ENCODE peak calls at places on chromosomes 2 and 18, in four cellular contexts. T is uterus, D is ovary, M is Peyer's patch. P is an unnamed sample. For H3K27me3, the result is how much of the 10 kb centered on the place peaks cover.

GRCh38 chr2:165007162-165007744 is 51.9 kb upstream of the SLC38A11 start:
- DNase-seq in T (no peak), D (no peak), M (no peak), P (no peak)

GRCh38 chr2:189648846-189649529 is 12.3 kb upstream of the ASNSD1 start:
- DNase-seq in M (no peak), D (no peak), T (no peak), P (no peak)

GRCh38 chr18:75210274-75211001 is at the start of gene TSHZ1:
- DNase-seq in T (peak), D (peak), M (no peak), P (peak)

GRCh38 chr2:236665130-236665529 is 95.5 kb downstream of the ACKR3 start:
- DNase-seq in D (no peak), M (no peak), T (no peak), P (no peak)

GRCh38 chr18:78506031-78506461 is 473.6 kb upstream of the SALL3 start:
- DNase-seq in D (no peak), M (no peak), T (no peak), P (no peak)

GRCh38 chr2:205766765-205767359 is 84.6 kb downstream of the NRP2 start:
- DNase-seq in D (peak), T (peak), M (no peak), P (peak)

GRCh38 chr2:61536086-61536722 is 2.0 kb downstream of the XPO1 start:
- DNase-seq in T (no peak), M (no peak), D (no peak), P (no peak)

GRCh38 chr2:200756618-200757321 is 54.9 kb upstream of the BZW1 start:
- DNase-seq in D (no peak), T (no peak), M (peak), P (peak)

GRCh38 chr18:3665780-3666525 is 216.0 kb downstream of the TGIF1 start:
- DNase-seq in D (peak), T (peak), M (peak), P (no peak)
- TF ChIP-seq POLR2A in D (no peak), T (no peak), M (no peak), P (no peak)

DNA sequence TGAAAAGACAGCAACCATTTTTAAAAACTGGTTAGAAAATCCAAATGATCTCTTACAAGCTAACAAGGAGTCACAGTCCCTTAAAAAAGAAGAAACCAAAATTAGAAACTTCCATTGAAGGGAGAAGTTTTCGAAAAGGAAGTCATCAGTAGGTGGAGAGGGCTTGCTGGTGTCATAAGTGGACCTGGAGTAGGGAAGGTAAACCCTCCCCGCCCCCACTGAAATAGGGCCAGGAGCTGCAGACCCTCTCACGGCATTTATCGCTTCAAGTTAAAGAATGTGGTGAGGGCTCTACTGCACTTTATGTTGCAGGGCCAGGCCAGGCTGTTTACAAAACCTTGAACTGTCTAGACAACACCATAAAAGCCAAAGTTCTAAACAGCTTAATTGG is 2.9 kb downstream of the HOXD11 start:
- DNase-seq in D (no peak), T (no peak), M (no peak), P (no peak)
- H3K27me3 ChIP-seq in D (under half), T (under half), M (under half), P (under half)

GRCh38 chr2:65043001-65043400 is 13.2 kb upstream of the CEP68 start:
- DNase-seq in M (no peak), D (no peak), T (no peak), P (no peak)

GRCh38 chr2:65049010-65049639 is 7.1 kb upstream of the CEP68 start:
- DNase-seq in D (no peak), M (no peak), T (no peak), P (no peak)

GRCh38 chr2:65044097-65044735 is 12.0 kb upstream of the CEP68 start:
- DNase-seq in M (no peak), D (no peak), T (no peak), P (no peak)

GRCh38 chr2:65045651-65046050 is 10.6 kb upstream of the CEP68 start:
- DNase-seq in D (no peak), M (no peak), T (no peak), P (no peak)

GRCh38 chr2:65046633-65047407 is 9.4 kb upstream of the CEP68 start:
- DNase-seq in D (no peak), T (no peak), M (no peak), P (no peak)
- TF ChIP-seq POLR2A in D (no peak), T (no peak), M (no peak), P (no peak)

GRCh38 chr18:76259012-76259568 is 236.0 kb downstream of the ZNF516 start:
- DNase-seq in D (peak), M (no peak), T (no peak), P (peak)
- H3K27me3 ChIP-seq in D (under half), M (under half), T (under half), P (under half)

GRCh38 chr18:59374112-59374511 is 15.0 kb upstream of the LMAN1 start:
- DNase-seq in T (no peak), M (no peak), D (no peak), P (no peak)
- TF ChIP-seq POLR2A in T (no peak), M (no peak), D (no peak), P (no peak)

GRCh38 chr2:99507964-99508818 is 18.4 kb upstream of the REV1 start:
- DNase-seq in T (no peak), M (no peak), D (no peak), P (no peak)
- H3K27me3 ChIP-seq in T (under half), M (under half), D (under half), P (under half)

GRCh38 chr2:96320326-96321229 is 4.5 kb upstream of the ITPRIPL1 start:
- DNase-seq in D (no peak), M (no peak), T (no peak), P (no peak)

GRCh38 chr2:96318723-96319122 is 6.4 kb upstream of the ITPRIPL1 start:
- DNase-seq in M (no peak), D (no peak), T (no peak), P (no peak)

GRCh38 chr2:96317584-96317997 is 7.5 kb upstream of the ITPRIPL1 start:
- DNase-seq in D (no peak), T (no peak), M (no peak), P (no peak)

GRCh38 chr2:96321230-96322103 is 3.6 kb upstream of the ITPRIPL1 start:
- DNase-seq in T (no peak), D (no peak), M (peak), P (peak)

GRCh38 chr2:96319396-96319795 is 5.7 kb upstream of the ITPRIPL1 start:
- DNase-seq in D (no peak), T (no peak), M (no peak), P (no peak)
- TF ChIP-seq POLR2A in D (no peak), T (no peak), M (no peak), P (no peak)

DNA sequence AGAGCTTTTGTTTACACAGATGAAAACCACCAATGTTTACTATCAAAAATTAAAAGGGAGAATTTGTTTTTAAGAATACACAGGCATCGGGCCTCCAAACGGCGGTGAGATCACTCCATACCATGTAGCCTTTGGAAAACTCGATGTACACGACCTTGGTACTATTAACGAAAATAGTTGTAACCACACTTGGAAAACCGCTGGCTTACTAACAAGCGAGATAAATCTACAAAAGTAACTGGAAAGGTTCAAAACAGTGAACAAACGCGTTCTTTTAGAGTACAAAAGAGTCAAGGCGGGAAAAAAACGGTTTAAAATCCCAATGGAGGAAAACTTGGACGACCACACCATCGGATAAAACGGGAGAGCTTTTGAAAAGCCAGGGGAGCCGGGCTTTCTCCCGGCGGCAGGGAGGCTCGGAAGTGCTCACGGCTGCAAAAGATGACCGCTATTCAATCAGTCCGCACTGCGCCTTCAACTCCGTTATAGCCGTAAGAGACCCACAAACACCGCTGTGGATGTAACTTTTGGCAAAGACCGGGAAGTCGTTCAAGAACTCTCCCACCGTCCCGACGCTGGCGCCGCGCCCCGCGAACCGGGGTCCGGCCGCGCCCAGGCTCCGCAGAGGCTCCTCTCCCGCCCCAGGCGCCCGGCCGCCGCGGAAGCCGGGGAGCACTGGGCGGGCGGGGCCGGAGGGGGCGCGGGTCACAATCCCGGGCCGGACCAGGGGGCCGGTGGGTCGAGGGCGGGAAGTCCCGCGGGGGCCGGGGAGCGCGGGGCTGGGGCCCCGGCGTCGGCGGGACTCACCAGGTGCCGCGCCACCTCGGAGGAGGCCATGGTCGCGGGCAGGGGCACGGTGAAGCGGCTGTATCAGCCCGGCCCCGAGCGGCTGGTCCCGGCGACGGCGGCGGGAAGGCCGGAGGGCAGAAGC is 510 bp downstream of the SEPTIN10 start:
- DNase-seq in T (peak), M (peak), D (peak), P (peak)
- H3K27me3 ChIP-seq in T (under half), M (under half), D (under half), P (under half)

DNA sequence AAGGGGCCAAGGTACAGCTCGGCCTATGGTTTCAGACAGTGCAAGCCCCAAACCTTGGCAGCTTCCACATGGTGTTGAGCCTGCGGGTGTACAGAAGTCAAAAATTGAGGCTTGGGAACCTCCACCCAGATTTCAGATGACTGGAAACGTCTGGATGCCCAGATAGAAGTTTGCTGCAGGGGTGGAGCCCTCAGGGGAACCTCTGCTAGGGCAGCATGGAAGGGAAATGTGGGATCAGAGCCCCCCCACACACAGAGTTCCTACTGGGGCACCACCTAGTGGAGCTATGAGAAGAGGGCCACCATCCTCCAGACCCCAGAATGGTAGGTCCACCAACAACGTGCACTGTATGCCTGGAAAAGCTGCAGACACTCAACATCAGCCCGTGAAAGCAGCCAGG is 15.0 kb upstream of the DNAH7 start:
- DNase-seq in M (no peak), T (no peak), D (no peak), P (no peak)
- TF ChIP-seq POLR2A in M (no peak), T (no peak), D (no peak), P (no peak)

GRCh38 chr2:170715062-170715931 is at the start of gene SP5:
- DNase-seq in D (peak), T (peak), M (peak), P (peak)

GRCh38 chr2:170713280-170714155 is 1.6 kb upstream of the SP5 start:
- DNase-seq in M (peak), T (no peak), D (no peak), P (peak)

GRCh38 chr2:170715932-170716777 is 1.0 kb downstream of the SP5 start:
- DNase-seq in T (no peak), M (peak), D (peak), P (peak)

GRCh38 chr2:170712653-170713279 is 2.4 kb upstream of the SP5 start:
- DNase-seq in M (no peak), T (peak), D (no peak), P (peak)

GRCh38 chr2:170714156-170715061 is 728 bp upstream of the SP5 start:
- DNase-seq in D (peak), T (peak), M (peak), P (peak)
- H3K27me3 ChIP-seq in D (under half), T (under half), M (under half), P (under half)

P was measured in upper lobe of left lung.